ENCODE peak calls at places on chromosomes 6 and 20, in five cellular contexts. T is C1 segment of cervical spinal cord; L is naive thymus-derived CD8-positive, alpha-beta T cell; Q is mucosa of gallbladder; P is activated CD4-positive, alpha-beta T cell treated with anti-CD3 and anti-CD28 coated beads, Interleukin-2, amount 10 ng/mL, durations not matched to agents 7 days and 5 days. Z is an unnamed sample.
A peak's percentile ranks its signal among the peaks of the same experiment; 100 is the strongest.

GRCh38 chr6:8683204-8683603 is 247.9 kb upstream of the SLC35B3 start:
- DNase-seq in L (no peak), T (no peak), Q (no peak), P (no peak), Z (no peak)

GRCh38 chr6:151998784-151999183 is 191.3 kb downstream of the ESR1 start:
- DNase-seq in L (no peak), Q (no peak), P (no peak), T (no peak), Z (no peak)

GRCh38 chr6:35089935-35090505 is 51.1 kb downstream of the TCP11 start:
- DNase-seq in Q (no peak), P (no peak), L (no peak), T (no peak), Z (no peak)

GRCh38 chr20:22716824-22717351 is 132.5 kb upstream of the FOXA2 start:
- DNase-seq in T (no peak), Q (peak; percentile 17), L (no peak), P (no peak), Z (no peak)

GRCh38 chr6:23454090-23454998 is 671.7 kb upstream of the NRSN1 start:
- DNase-seq in P (no peak), L (no peak), Q (no peak), T (no peak), Z (no peak)

GRCh38 chr6:25934735-25935313 is 4.3 kb upstream of the SLC17A2 start:
- DNase-seq in L (no peak), Q (no peak), T (no peak), P (no peak), Z (no peak)

GRCh38 chr6:18147160-18147559 is 7.7 kb downstream of the TPMT start:
- DNase-seq in Q (no peak), T (no peak), L (no peak), P (no peak), Z (no peak)

GRCh38 chr6:44171899-44172546 is 13.4 kb downstream of the CAPN11 start:
- DNase-seq in L (no peak), Q (no peak), T (no peak), P (peak; percentile 34), Z (no peak)

GRCh38 chr20:32743237-32744112 is at the start of gene COMMD7:
- DNase-seq in L (peak; percentile 61), T (no peak), Q (peak; percentile 49), P (peak; percentile 75), Z (peak; percentile 70)

GRCh38 chr6:46772754-46773153 is 20.4 kb upstream of the MEP1A start:
- DNase-seq in P (no peak), L (no peak), T (peak; percentile 6), Q (peak; percentile 40), Z (no peak)

GRCh38 chr6:40295251-40295949 is 291.8 kb downstream of the LRFN2 start:
- DNase-seq in T (no peak), L (no peak), P (no peak), Q (no peak), Z (no peak)

GRCh38 chr20:2800590-2801458 is at the start of gene CPXM1:
- DNase-seq in L (no peak), P (no peak), T (no peak), Q (no peak), Z (no peak)

Z was measured in erythroblast.